ENCODE peak calls at places on chromosomes 6 and 20, in six cellular contexts. Z is dorsolateral prefrontal cortex, I is lower lobe of right lung, X is NB4, B is foreskin fibroblast, D is astrocyte of the spinal cord. G is an unnamed sample.

GRCh38 chr6:154861825-154862224 is 128.6 kb downstream of the SCAF8 start:
- DNase-seq in Z (no peak), I (no peak), X (no peak), B (no peak), D (no peak), G (no peak)

GRCh38 chr6:220736-221475 is 71.4 kb upstream of the DUSP22 start:
- DNase-seq in Z (no peak), I (no peak), X (peak), B (peak), D (peak), G (no peak)

GRCh38 chr6:149859368-149859767 is 4.8 kb downstream of the LRP11 start:
- DNase-seq in Z (no peak), I (no peak), X (no peak), B (peak), D (peak), G (no peak)

GRCh38 chr6:140134224-140134623 is 759.8 kb upstream of the CITED2 start:
- DNase-seq in Z (no peak), I (no peak), X (no peak), B (peak), D (no peak), G (no peak)

GRCh38 chr20:47785321-47785899 is at the start of gene SULF2:
- DNase-seq in Z (no peak), I (no peak), X (no peak), B (peak), D (no peak), G (no peak)

GRCh38 chr6:163773646-163774045 is 359.1 kb downstream of the QKI start:
- DNase-seq in Z (no peak), I (no peak), X (no peak), B (no peak), D (no peak), G (no peak)

GRCh38 chr6:140316966-140317365 is 942.5 kb upstream of the CITED2 start:
- DNase-seq in Z (no peak), I (no peak), X (no peak), B (no peak), D (no peak), G (no peak)

GRCh38 chr20:47574616-47575401 is 73.1 kb downstream of the NCOA3 start:
- DNase-seq in Z (no peak), I (no peak), X (peak), B (peak), D (peak), G (no peak)

GRCh38 chr20:9884666-9885065 is 45.8 kb upstream of the PAK5 start:
- DNase-seq in Z (no peak), I (no peak), X (no peak), B (peak), D (no peak), G (no peak)

GRCh38 chr6:37491830-37492208 is 7.9 kb downstream of the CCDC167 start:
- DNase-seq in Z (peak), I (peak), X (no peak), B (no peak), D (no peak), G (no peak)

GRCh38 chr6:133610271-133610840 is 278.6 kb upstream of the TCF21 start:
- DNase-seq in Z (no peak), I (no peak), X (no peak), B (peak), D (peak), G (no peak)

GRCh38 chr6:125765944-125766343 is 16.5 kb downstream of the HEY2 start:
- DNase-seq in Z (no peak), I (no peak), X (no peak), B (no peak), D (no peak), G (no peak)

GRCh38 chr6:145963216-145964068 is 716 bp downstream of the SHPRH start:
- DNase-seq in Z (peak), I (peak), X (peak), B (peak), D (peak), G (no peak)

GRCh38 chr20:53355790-53356189 is 237.8 kb downstream of the ZNF217 start:
- DNase-seq in Z (no peak), I (no peak), X (no peak), B (no peak), D (no peak), G (no peak)

GRCh38 chr6:43639984-43640800 is 4.6 kb downstream of the MAD2L1BP start:
- DNase-seq in Z (no peak), I (no peak), X (peak), B (peak), D (no peak), G (no peak)

GRCh38 chr6:70180904-70181599 is 121.8 kb downstream of the COL9A1 start:
- DNase-seq in Z (no peak), I (no peak), X (no peak), B (peak), D (no peak), G (no peak)

GRCh38 chr6:84026721-84027164 is 6.8 kb upstream of the MRAP2 start:
- DNase-seq in Z (no peak), I (no peak), X (no peak), B (peak), D (no peak), G (no peak)

GRCh38 chr6:18585032-18585573 is 198.0 kb downstream of the RNF144B start:
- DNase-seq in Z (no peak), I (no peak), X (peak), B (peak), D (peak), G (peak)

GRCh38 chr6:89984926-89985743 is 90.9 kb downstream of the GJA10 start:
- DNase-seq in Z (peak), I (peak), X (peak), B (peak), D (peak), G (no peak)

GRCh38 chr6:28683945-28684538 is 158.4 kb downstream of the GPX5 start:
- DNase-seq in Z (no peak), I (no peak), X (peak), B (peak), D (peak), G (peak)

GRCh38 chr20:37347347-37347823 is 1.4 kb downstream of the SRC start:
- DNase-seq in Z (no peak), I (no peak), X (no peak), B (no peak), D (no peak), G (no peak)

GRCh38 chr6:45438849-45439406 is 61.2 kb upstream of the SUPT3H start:
- DNase-seq in Z (no peak), I (no peak), X (peak), B (peak), D (peak), G (no peak)

GRCh38 chr20:63680857-63681608 is 15.4 kb upstream of the TNFRSF6B start:
- DNase-seq in Z (no peak), I (no peak), X (no peak), B (no peak), D (no peak), G (no peak)

GRCh38 chr20:57928181-57928967 is 218.6 kb upstream of the PMEPA1 start:
- DNase-seq in Z (no peak), I (no peak), X (no peak), B (peak), D (peak), G (peak)

GRCh38 chr6:48535569-48535968 is 424.6 kb upstream of the PTCHD4 start:
- DNase-seq in Z (no peak), I (no peak), X (peak), B (peak), D (peak), G (no peak)

GRCh38 chr20:62242196-62242595 is 3.9 kb downstream of the OSBPL2 start:
- DNase-seq in Z (no peak), I (no peak), X (no peak), B (no peak), D (no peak), G (no peak)

GRCh38 chr6:34743625-34744293 is 13.5 kb upstream of the SNRPC start:
- DNase-seq in Z (no peak), I (no peak), X (no peak), B (no peak), D (no peak), G (no peak)

GRCh38 chr20:46872315-46873211 is 22.1 kb upstream of the EYA2 start:
- DNase-seq in Z (no peak), I (no peak), X (peak), B (peak), D (no peak), G (no peak)

GRCh38 chr20:37386505-37387201 is 40.7 kb downstream of the SRC start:
- DNase-seq in Z (no peak), I (peak), X (no peak), B (no peak), D (no peak), G (no peak)

GRCh38 chr6:110287462-110288341 is 70.4 kb downstream of the METTL24 start:
- DNase-seq in Z (no peak), I (no peak), X (no peak), B (no peak), D (no peak), G (no peak)

GRCh38 chr20:10674684-10675455 is 1.1 kb upstream of the JAG1 start:
- DNase-seq in Z (peak), I (peak), X (peak), B (peak), D (peak), G (no peak)

GRCh38 chr6:29667158-29667557 is 10.3 kb downstream of the MOG start:
- DNase-seq in Z (no peak), I (no peak), X (no peak), B (no peak), D (no peak), G (no peak)

GRCh38 chr20:18019068-18019467 is 38.6 kb downstream of the OVOL2 start:
- DNase-seq in Z (no peak), I (no peak), X (peak), B (no peak), D (no peak), G (no peak)

GRCh38 chr20:50506270-50506579 is 4.0 kb upstream of the PTPN1 start:
- DNase-seq in Z (no peak), I (no peak), X (no peak), B (no peak), D (no peak), G (no peak)
- TF ChIP-seq CTCF in Z (no peak), I (no peak), X (peak), B (peak), D (no peak), G (no peak)

GRCh38 chr6:53494076-53494475 is 50.8 kb downstream of the GCLC start:
- DNase-seq in Z (no peak), I (no peak), X (no peak), B (peak), D (no peak), G (no peak)
- H3K4me3 ChIP-seq in Z (no peak), I (no peak), X (no peak), B (no peak), D (no peak), G (no peak)

DNA sequence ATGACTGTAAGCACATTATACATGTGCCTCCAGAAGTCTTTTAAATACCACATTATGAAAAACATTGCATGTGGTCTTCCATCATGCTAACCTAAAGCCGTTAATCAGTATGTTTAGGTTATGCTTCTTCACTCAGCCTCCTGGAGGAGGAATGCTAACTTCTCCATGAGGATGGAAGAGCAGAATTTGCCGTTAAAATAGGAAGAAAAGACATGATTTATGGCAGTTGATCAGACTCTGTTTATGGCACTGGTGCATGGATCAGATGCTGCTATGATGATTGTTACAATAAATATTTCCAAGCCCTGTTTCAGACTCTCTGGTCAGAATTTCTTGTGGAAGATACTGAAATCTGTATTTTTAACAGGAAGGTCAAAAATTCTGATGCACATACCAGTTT is 31.7 kb downstream of the MAP3K4 start:
- DNase-seq in Z (no peak), I (no peak), X (no peak), B (no peak), D (no peak), G (no peak)
- TF ChIP-seq CTCF in Z (no peak), I (no peak), X (no peak), B (no peak), D (no peak), G (no peak)

GRCh38 chr6:27145731-27146455 is 101.6 kb upstream of the PRSS16 start:
- DNase-seq in Z (no peak), I (peak), X (peak), B (peak), D (peak), G (no peak)

GRCh38 chr6:27141472-27142015 is 106.0 kb upstream of the PRSS16 start:
- DNase-seq in Z (no peak), I (no peak), X (no peak), B (no peak), D (no peak), G (no peak)

GRCh38 chr6:27143474-27144026 is 104.0 kb upstream of the PRSS16 start:
- DNase-seq in Z (no peak), I (no peak), X (no peak), B (no peak), D (no peak), G (no peak)

GRCh38 chr6:27146706-27147507 is 100.6 kb upstream of the PRSS16 start:
- DNase-seq in Z (peak), I (peak), X (peak), B (peak), D (peak), G (peak)

GRCh38 chr6:27144740-27145079 is 102.8 kb upstream of the PRSS16 start:
- DNase-seq in Z (no peak), I (no peak), X (no peak), B (no peak), D (no peak), G (no peak)
- H3K4me3 ChIP-seq in Z (no peak), I (peak), X (peak), B (peak), D (peak), G (peak)